ENCODE peak calls at places on chromosomes 11 and 22, in seven cellular contexts. W is suprapubic skin, F is tibial artery, Q is psoas muscle, V is colonic mucosa, H is cardiac muscle cell, L is uterus. G is an unnamed sample.

GRCh38 chr11:1162153-1162497 is 4.4 kb downstream of the MUC5AC start:
- DNase-seq in L (no peak), H (no peak), Q (no peak), V (no peak), F (peak; percentile 51), W (peak; percentile 39), G (no peak)

GRCh38 chr22:30247974-30248373 is 1.4 kb upstream of the LIF start:
- DNase-seq in H (no peak), V (peak; percentile 52), L (no peak), F (no peak), W (no peak), Q (no peak), G (no peak)

GRCh38 chr22:46577361-46578249 is 40.2 kb upstream of the CELSR1 start:
- DNase-seq in F (peak; percentile 71), H (no peak), Q (peak; percentile 73), W (peak; percentile 71), V (no peak), L (no peak), G (no peak)

GRCh38 chr11:101618691-101619090 is 34.9 kb upstream of the TRPC6 start:
- DNase-seq in W (no peak), V (no peak), H (no peak), L (no peak), F (no peak), Q (no peak), G (no peak)

GRCh38 chr11:93370260-93370659 is 39.7 kb downstream of the DEUP1 start:
- DNase-seq in L (no peak), Q (no peak), W (no peak), H (no peak), V (no peak), F (no peak), G (no peak)

GRCh38 chr11:84780689-84781293 is 846.4 kb downstream of the DLG2 start:
- DNase-seq in F (no peak), Q (no peak), W (no peak), H (peak; percentile 53), L (no peak), V (no peak), G (no peak)

GRCh38 chr22:25896592-25896991 is 154.6 kb downstream of the MYO18B start:
- DNase-seq in L (no peak), Q (no peak), F (no peak), H (no peak), W (no peak), V (no peak), G (no peak)

GRCh38 chr11:114280696-114281095 is 15.5 kb upstream of the NNMT start:
- DNase-seq in F (peak; percentile 83), Q (peak; percentile 73), H (peak; percentile 84), L (peak; percentile 54), W (peak; percentile 86), V (peak; percentile 59), G (peak; percentile 50)

GRCh38 chr11:15073361-15074205 is at the start of gene CALCB:
- DNase-seq in W (no peak), F (no peak), Q (no peak), H (peak; percentile 53), V (no peak), L (no peak), G (peak; percentile 14)

GRCh38 chr11:106011481-106011880 is 10.6 kb downstream of the MSANTD4 start:
- DNase-seq in Q (no peak), F (no peak), W (no peak), H (no peak), L (no peak), V (no peak), G (no peak)

GRCh38 chr11:69573751-69574382 is 67.1 kb upstream of the CCND1 start:
- DNase-seq in Q (no peak), W (peak; percentile 11), L (no peak), V (no peak), H (no peak), F (peak; percentile 25), G (no peak)

GRCh38 chr22:10741210-10741609 is 4786.8 kb upstream of the OR11H1 start:
- DNase-seq in W (no peak), Q (peak; percentile 59), L (no peak), F (no peak), H (no peak), V (no peak), G (no peak)

GRCh38 chr11:45025716-45026492 is 75.2 kb upstream of the TP53I11 start:
- DNase-seq in L (no peak), H (no peak), F (peak; percentile 79), W (no peak), V (no peak), Q (peak; percentile 85), G (peak; percentile 25)

GRCh38 chr11:102241026-102241425 is 76.3 kb upstream of the BIRC3 start:
- DNase-seq in W (no peak), V (no peak), H (no peak), Q (no peak), F (no peak), L (no peak), G (no peak)

GRCh38 chr11:117199061-117199915 is at the start of gene TAGLN:
- DNase-seq in Q (peak; percentile 85), F (peak; percentile 98), L (peak; percentile 94), W (no peak), H (peak; percentile 91), V (peak; percentile 55), G (peak; percentile 73)

GRCh38 chr11:69286358-69287327 is 7.3 kb upstream of the MYEOV start:
- DNase-seq in L (no peak), H (peak; percentile 36), W (no peak), V (no peak), Q (no peak), F (no peak), G (no peak)

GRCh38 chr22:24553597-24554315 is 1.2 kb downstream of the GUCD1 start:
- DNase-seq in W (no peak), H (no peak), L (peak; percentile 20), V (peak; percentile 36), F (no peak), Q (peak; percentile 78), G (peak; percentile 48)

GRCh38 chr11:73758451-73758850 is 2.4 kb downstream of the RAB6A start:
- DNase-seq in W (no peak), H (no peak), V (no peak), L (no peak), Q (no peak), F (no peak), G (no peak)

GRCh38 chr22:35212996-35213395 is 44.3 kb upstream of the HMGXB4 start:
- DNase-seq in Q (no peak), H (no peak), L (no peak), W (no peak), V (no peak), F (no peak), G (no peak)

GRCh38 chr11:77046060-77046501 is 11.9 kb downstream of the B3GNT6 start:
- DNase-seq in H (peak; percentile 63), F (no peak), V (peak; percentile 74), L (peak; percentile 35), Q (no peak), W (peak; percentile 60), G (peak; percentile 69)

DNA sequence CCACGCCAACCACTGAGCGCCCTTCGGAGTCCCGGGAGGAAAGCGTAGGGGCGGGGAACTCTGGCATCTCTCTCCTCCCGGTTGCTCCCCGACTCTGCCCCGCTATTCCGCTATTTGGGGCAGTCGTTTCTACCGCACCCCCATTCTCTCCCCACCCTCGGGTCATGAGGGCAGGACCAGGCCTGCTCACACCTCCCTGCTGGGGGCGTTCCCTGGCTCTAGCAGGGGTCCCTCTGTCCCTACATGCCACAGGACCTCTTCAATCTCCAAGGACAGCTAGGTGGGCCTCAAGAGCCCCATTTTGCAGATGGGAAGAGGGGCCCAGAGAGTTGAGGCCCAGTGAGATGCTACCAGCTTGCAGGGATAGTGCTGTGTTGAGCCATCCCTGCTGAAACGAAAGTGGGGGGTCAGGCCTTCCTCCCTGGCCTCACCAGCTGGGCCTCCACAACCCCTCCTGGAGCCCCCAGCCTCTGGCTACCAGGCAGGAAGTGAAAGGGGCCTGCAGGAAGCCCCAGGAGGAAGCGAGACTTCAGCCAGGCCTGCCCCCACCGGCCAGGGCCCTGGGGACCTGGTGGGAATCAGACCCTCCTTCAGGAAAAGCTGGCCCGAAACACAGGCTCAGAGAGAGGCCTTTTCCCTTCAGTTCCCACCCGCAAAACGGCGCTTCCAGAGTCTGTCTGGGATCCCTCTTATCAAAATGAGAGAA is 5.5 kb upstream of the SHISA8 start:
- DNase-seq in H (no peak), L (no peak), V (no peak), W (no peak), F (no peak), Q (no peak), G (no peak)
- H3K4me1 ChIP-seq in H (peaks cover 5% of the 10 kb centered on the region), L (no peaks in the 10 kb centered on the region), V (no peaks in the 10 kb centered on the region), W (peaks cover 23% of the 10 kb centered on the region), F (peaks cover 27% of the 10 kb centered on the region), Q (peaks cover 6% of the 10 kb centered on the region), G (peaks cover 7% of the 10 kb centered on the region)

DNA sequence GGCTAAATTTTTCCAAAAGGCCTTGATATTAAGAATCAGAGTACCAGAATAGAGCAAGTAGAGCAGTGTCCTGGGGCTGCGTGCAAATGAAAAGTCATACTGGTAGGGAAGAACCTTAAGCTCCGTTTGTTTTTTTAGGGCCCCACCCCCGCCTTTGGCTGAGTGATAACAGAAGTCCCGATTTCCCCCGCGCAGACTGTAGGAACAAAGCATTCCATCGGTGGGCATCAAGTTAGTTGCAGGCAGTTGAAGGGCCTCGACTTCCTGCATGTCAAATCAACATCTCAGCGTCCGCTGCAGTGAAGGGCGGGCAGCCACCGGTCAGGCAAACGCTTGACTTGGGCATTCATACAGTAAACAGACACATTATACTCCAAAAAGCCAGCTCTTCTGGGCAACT is 11.8 kb downstream of the LRP4 start:
- DNase-seq in H (peak; percentile 85), W (no peak), V (no peak), Q (no peak), F (no peak), L (no peak), G (peak; percentile 23)
- H3K27ac ChIP-seq in H (peak overlapping the region; percentile 89), W (no peak overlapping the region), V (no peak overlapping the region), Q (no peak overlapping the region), F (no peak overlapping the region), L (no peak overlapping the region), G (no peak overlapping the region)

DNA sequence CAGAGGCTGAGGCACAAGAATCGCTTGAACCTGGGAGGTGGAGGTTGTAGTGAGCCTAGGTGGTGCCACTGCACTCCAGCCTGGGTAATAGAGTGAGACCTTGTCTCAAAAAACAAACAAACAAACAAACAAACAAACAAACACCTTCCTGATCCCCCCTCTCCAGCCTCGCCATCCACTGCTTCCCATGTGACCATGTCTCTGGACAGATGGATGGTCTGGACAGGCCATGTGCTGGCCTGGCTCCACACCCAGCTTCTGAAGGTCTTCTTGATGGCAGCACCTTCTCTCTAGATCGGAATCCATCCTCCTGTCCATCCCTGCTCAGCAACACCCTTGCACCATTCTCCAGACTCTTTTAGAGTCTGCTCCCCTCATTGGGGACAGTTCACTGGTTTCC is 10.7 kb upstream of the PEX26 start:
- DNase-seq in V (no peak), Q (no peak), L (no peak), W (no peak), F (no peak), H (no peak), G (no peak)
- H3K4me3 ChIP-seq in V (no peak overlapping the region), Q (no peak overlapping the region), L (no peak overlapping the region), W (no peak overlapping the region), F (no peak overlapping the region), H (no peak overlapping the region), G (no peak overlapping the region)

DNA sequence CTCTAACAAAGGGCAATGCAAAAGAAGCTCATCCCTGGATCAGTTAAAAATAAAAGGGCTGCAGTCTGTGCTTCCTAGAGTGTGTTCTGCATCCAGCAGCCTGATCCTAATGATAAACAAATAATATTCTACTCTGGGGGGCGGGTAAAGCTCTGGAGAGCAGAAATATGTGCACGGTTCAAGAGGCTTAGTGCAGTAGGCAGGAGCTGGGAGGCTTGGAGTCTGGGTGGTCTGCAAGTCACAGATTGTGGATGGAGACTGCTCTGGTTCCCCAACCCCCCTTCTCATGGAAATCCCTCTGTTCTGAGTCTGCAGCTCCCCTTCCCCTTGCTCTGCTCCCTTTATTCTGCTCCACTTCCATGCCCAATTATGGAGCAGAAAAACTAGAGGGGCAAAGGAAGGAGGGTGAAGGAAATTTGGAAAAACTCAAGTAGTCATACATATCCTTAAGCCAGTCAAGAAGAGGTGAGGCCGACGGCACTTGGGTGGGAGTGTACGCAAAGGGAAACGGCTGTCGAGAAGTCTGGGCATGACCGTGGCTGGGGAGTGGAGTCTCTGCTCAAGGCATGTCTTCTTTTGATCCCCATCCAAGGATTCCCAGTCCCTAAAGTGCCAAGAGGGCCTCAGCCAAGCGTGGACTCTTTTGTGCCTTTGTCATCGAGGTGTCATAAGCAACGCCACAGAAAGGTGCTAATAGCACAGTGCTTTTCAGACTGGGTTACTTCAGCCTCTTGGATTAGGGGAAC is 16.3 kb upstream of the CLMP start:
- DNase-seq in V (no peak), Q (no peak), H (no peak), L (no peak), F (no peak), W (no peak), G (no peak)
- H3K4me1 ChIP-seq in V (no peaks in the 10 kb centered on the region), Q (no peaks in the 10 kb centered on the region), H (no peaks in the 10 kb centered on the region), L (no peaks in the 10 kb centered on the region), F (no peaks in the 10 kb centered on the region), W (no peaks in the 10 kb centered on the region), G (no peaks in the 10 kb centered on the region)